ENCODE peak calls at places on chromosomes 3 and 15, in seven cellular contexts. R is D341Med; G is NT2/D1; T is NCI-H1436; F is activated T-cell treated with anti-CD3 and anti-CD28 coated beads, Interleukin-2, amount 50 U/mL, for 1 hour; I is OCI-LY7; D is COR-L47. C is an unnamed sample.

GRCh38 chr3:124137264-124137663 is 145.3 kb upstream of the ROPN1 start:
- DNase-seq in R (no peak), G (no peak), T (no peak), F (no peak), I (no peak), D (no peak), C (no peak)

GRCh38 chr15:50773389-50773788 is 7.9 kb upstream of the SPPL2A start:
- DNase-seq in R (no peak), G (no peak), T (no peak), F (no peak), I (no peak), D (no peak), C (no peak)

GRCh38 chr3:22269827-22270226 is 518.8 kb upstream of the ZNF385D start:
- DNase-seq in R (no peak), G (no peak), T (no peak), F (no peak), I (no peak), D (no peak), C (no peak)

GRCh38 chr3:37526511-37526910 is 335.2 kb upstream of the CTDSPL start:
- DNase-seq in R (no peak), G (no peak), T (no peak), F (no peak), I (no peak), D (no peak), C (no peak)

GRCh38 chr3:173945801-173946200 is 548.3 kb downstream of the NLGN1 start:
- DNase-seq in R (no peak), G (no peak), T (no peak), F (no peak), I (no peak), D (no peak), C (no peak)

GRCh38 chr3:128170866-128171516 is 17.7 kb downstream of the EEFSEC start:
- DNase-seq in R (peak; percentile 73), G (peak; percentile 55), T (no peak), F (no peak), I (peak; percentile 23), D (peak; percentile 84), C (no peak)

GRCh38 chr3:194824676-194825075 is 139.0 kb downstream of the FAM43A start:
- DNase-seq in R (no peak), G (no peak), T (no peak), F (no peak), I (no peak), D (no peak), C (no peak)

GRCh38 chr3:69052567-69052898 is 400 bp upstream of the TMF1 start:
- DNase-seq in R (peak; percentile 14), G (no peak), T (no peak), F (no peak), I (no peak), D (no peak), C (no peak)

GRCh38 chr3:71578045-71578730 is 5.3 kb downstream of the FOXP1 start:
- DNase-seq in R (no peak), G (no peak), T (no peak), F (no peak), I (no peak), D (no peak), C (no peak)

GRCh38 chr3:136075816-136076215 is 110.3 kb downstream of the PPP2R3A start:
- DNase-seq in R (no peak), G (no peak), T (no peak), F (no peak), I (no peak), D (no peak), C (no peak)

GRCh38 chr15:29698030-29698701 is 124.1 kb downstream of the TJP1 start:
- DNase-seq in R (no peak), G (no peak), T (no peak), F (no peak), I (no peak), D (peak; percentile 27), C (no peak)

GRCh38 chr15:87477759-87478687 is 778.5 kb downstream of the NTRK3 start:
- DNase-seq in R (no peak), G (no peak), T (no peak), F (no peak), I (no peak), D (peak; percentile 1), C (no peak)

GRCh38 chr3:71784201-71784913 is 591 bp downstream of the PROK2 start:
- DNase-seq in R (no peak), G (no peak), T (no peak), F (no peak), I (no peak), D (no peak), C (no peak)

GRCh38 chr3:53069422-53070068 is 23.7 kb upstream of the SFMBT1 start:
- DNase-seq in R (peak; percentile 24), G (no peak), T (no peak), F (no peak), I (no peak), D (no peak), C (no peak)